ENCODE peak calls at places on chromosomes 4 and X, in nine cellular contexts. N, G, I, O, Y, Z, E, W and P are unnamed samples.

GRCh38 chrX:136210243-136210642 is 41.0 kb downstream of the MAP7D3 start:
- DNase-seq in N (no peak), G (no peak), I (no peak), O (no peak), Y (no peak), Z (no peak), E (no peak), W (no peak), P (no peak)

GRCh38 chrX:118207831-118208453 is 91.3 kb upstream of the KLHL13 start:
- DNase-seq in N (no peak), G (no peak), I (no peak), O (no peak), Y (no peak), Z (no peak), E (no peak), W (no peak), P (no peak)

GRCh38 chr4:932713-933070 is 432 bp downstream of the TMEM175 start:
- DNase-seq in N (no peak), G (no peak), I (peak), O (no peak), Y (no peak), Z (no peak), E (no peak), W (no peak), P (no peak)

GRCh38 chr4:90118547-90119211 is 8.5 kb upstream of the CCSER1 start:
- DNase-seq in N (no peak), G (no peak), I (no peak), O (no peak), Y (no peak), Z (no peak), E (no peak), W (no peak), P (no peak)

GRCh38 chrX:106862972-106863688 is 40.0 kb downstream of the RIPPLY1 start:
- DNase-seq in N (no peak), G (no peak), I (peak), O (peak), Y (no peak), Z (peak), E (no peak), W (peak), P (no peak)

GRCh38 chrX:21996872-21997271 is 35.3 kb upstream of the PHEX start:
- DNase-seq in N (peak), G (no peak), I (peak), O (peak), Y (peak), Z (peak), E (no peak), W (no peak), P (peak)

GRCh38 chr4:24713604-24714003 is 81.8 kb upstream of the SOD3 start:
- DNase-seq in N (no peak), G (no peak), I (no peak), O (no peak), Y (no peak), Z (no peak), E (no peak), W (no peak), P (no peak)

GRCh38 chr4:84847978-84848377 is 118.5 kb downstream of the WDFY3 start:
- DNase-seq in N (no peak), G (no peak), I (no peak), O (no peak), Y (no peak), Z (no peak), E (no peak), W (no peak), P (no peak)

GRCh38 chr4:168077726-168078239 is 14.6 kb upstream of the ANXA10 start:
- DNase-seq in N (no peak), G (no peak), I (no peak), O (no peak), Y (no peak), Z (no peak), E (no peak), W (no peak), P (no peak)

GRCh38 chr4:38179690-38180299 is 219.6 kb downstream of the PTTG2 start:
- DNase-seq in N (peak), G (peak), I (peak), O (peak), Y (peak), Z (peak), E (peak), W (peak), P (no peak)

GRCh38 chr4:25157071-25157470 is 3.2 kb downstream of the SEPSECS start:
- DNase-seq in N (no peak), G (no peak), I (no peak), O (no peak), Y (no peak), Z (no peak), E (no peak), W (no peak), P (no peak)

GRCh38 chrX:69163936-69164741 is 1.1 kb downstream of the PJA1 start:
- DNase-seq in N (no peak), G (peak), I (no peak), O (peak), Y (no peak), Z (peak), E (peak), W (no peak), P (no peak)

GRCh38 chrX:134631404-134632346 is 26.6 kb downstream of the PLAC1 start:
- DNase-seq in N (peak), G (no peak), I (no peak), O (no peak), Y (peak), Z (peak), E (no peak), W (no peak), P (peak)

GRCh38 chrX:154712781-154713391 is 38.0 kb downstream of the GAB3 start:
- DNase-seq in N (no peak), G (no peak), I (no peak), O (peak), Y (no peak), Z (peak), E (peak), W (peak), P (no peak)

GRCh38 chrX:120365320-120365719 is 3.4 kb downstream of the ATP1B4 start:
- DNase-seq in N (no peak), G (peak), I (peak), O (no peak), Y (no peak), Z (peak), E (peak), W (peak), P (no peak)

GRCh38 chrX:107723501-107723900 is 52.1 kb downstream of the TSC22D3 start:
- DNase-seq in N (no peak), G (no peak), I (no peak), O (no peak), Y (no peak), Z (no peak), E (no peak), W (no peak), P (no peak)

GRCh38 chr4:153763404-153763803 is 3.6 kb upstream of the RNF175 start:
- DNase-seq in N (no peak), G (no peak), I (no peak), O (no peak), Y (no peak), Z (no peak), E (no peak), W (no peak), P (no peak)

GRCh38 chrX:119467433-119467832 is 811 bp upstream of the SLC25A5 start:
- DNase-seq in N (no peak), G (no peak), I (no peak), O (no peak), Y (no peak), Z (no peak), E (no peak), W (no peak), P (no peak)

GRCh38 chr4:128285085-128286023 is 2.3 kb downstream of the PGRMC2 start:
- DNase-seq in N (no peak), G (no peak), I (peak), O (no peak), Y (peak), Z (no peak), E (no peak), W (no peak), P (no peak)

GRCh38 chr4:10023806-10024205 is 2.5 kb upstream of the SLC2A9 start:
- DNase-seq in N (no peak), G (no peak), I (no peak), O (peak), Y (no peak), Z (peak), E (no peak), W (no peak), P (no peak)

GRCh38 chrX:109886122-109886761 is 116.7 kb upstream of the TMEM164 start:
- DNase-seq in N (no peak), G (no peak), I (peak), O (peak), Y (peak), Z (peak), E (peak), W (peak), P (no peak)

GRCh38 chrX:43557792-43558191 is 98.3 kb upstream of the MAOA start:
- DNase-seq in N (peak), G (peak), I (peak), O (peak), Y (peak), Z (peak), E (peak), W (peak), P (no peak)

GRCh38 chrX:97858592-97858991 is 974.9 kb downstream of the RPA4 start:
- DNase-seq in N (no peak), G (no peak), I (no peak), O (no peak), Y (no peak), Z (peak), E (no peak), W (no peak), P (no peak)

GRCh38 chr4:130257271-130257670 is 1161.3 kb downstream of the C4orf33 start:
- DNase-seq in N (no peak), G (no peak), I (no peak), O (peak), Y (peak), Z (peak), E (no peak), W (no peak), P (peak)

GRCh38 chr4:68865178-68865638 is 49.4 kb downstream of the UGT2B10 start:
- DNase-seq in N (no peak), G (no peak), I (peak), O (no peak), Y (no peak), Z (no peak), E (no peak), W (no peak), P (no peak)

GRCh38 chrX:70029790-70030189 is 19.9 kb downstream of the AWAT2 start:
- DNase-seq in N (no peak), G (no peak), I (no peak), O (no peak), Y (no peak), Z (no peak), E (no peak), W (no peak), P (no peak)

GRCh38 chr4:122978109-122978508 is 55.7 kb upstream of the NUDT6 start:
- DNase-seq in N (no peak), G (no peak), I (no peak), O (no peak), Y (no peak), Z (no peak), E (no peak), W (no peak), P (no peak)

GRCh38 chrX:44570524-44570923 is 27.9 kb upstream of the FUNDC1 start:
- DNase-seq in N (no peak), G (no peak), I (no peak), O (peak), Y (no peak), Z (peak), E (no peak), W (no peak), P (no peak)

GRCh38 chr4:52051615-52052474 is 741 bp downstream of the SPATA18 start:
- DNase-seq in N (peak), G (peak), I (peak), O (peak), Y (peak), Z (peak), E (no peak), W (no peak), P (peak)

GRCh38 chr4:105544517-105544916 is 7.9 kb upstream of the ARHGEF38 start:
- DNase-seq in N (no peak), G (no peak), I (no peak), O (no peak), Y (no peak), Z (no peak), E (no peak), W (no peak), P (no peak)

GRCh38 chrX:87517571-87518141 is at the start of gene KLHL4:
- DNase-seq in N (peak), G (peak), I (no peak), O (peak), Y (no peak), Z (peak), E (no peak), W (peak), P (peak)

GRCh38 chr4:37450309-37450708 is 205.8 kb downstream of the NWD2 start:
- DNase-seq in N (no peak), G (no peak), I (no peak), O (no peak), Y (no peak), Z (no peak), E (no peak), W (no peak), P (no peak)

GRCh38 chr4:81470456-81471327 is 1.0 kb downstream of the RASGEF1B start:
- DNase-seq in N (no peak), G (peak), I (no peak), O (peak), Y (no peak), Z (peak), E (peak), W (peak), P (no peak)

GRCh38 chr4:113878718-113879117 is 100.7 kb downstream of the ARSJ start:
- DNase-seq in N (peak), G (no peak), I (peak), O (peak), Y (peak), Z (peak), E (no peak), W (no peak), P (peak)

GRCh38 chr4:112516076-112516385 is at the start of gene NEUROG2:
- DNase-seq in N (no peak), G (no peak), I (no peak), O (no peak), Y (no peak), Z (no peak), E (no peak), W (no peak), P (no peak)

DNA sequence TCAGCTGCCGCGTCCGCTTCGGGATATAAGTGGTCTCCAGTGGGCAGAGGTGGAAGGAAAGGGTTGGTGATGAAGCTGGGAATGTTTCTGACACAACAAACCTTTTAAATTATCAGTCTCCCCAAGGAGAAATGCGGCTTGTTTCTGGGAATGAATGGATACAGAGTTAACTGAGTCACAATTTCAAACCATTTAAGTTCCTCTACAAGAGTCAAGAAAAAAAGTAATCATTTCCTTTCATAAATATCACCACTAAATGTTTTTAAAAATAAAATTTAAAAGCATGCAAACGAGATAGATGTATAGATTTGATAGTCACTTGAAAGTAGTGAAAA is 1.4 kb downstream of the GASK1B start:
- DNase-seq in N (no peak), G (no peak), I (no peak), O (no peak), Y (no peak), Z (no peak), E (no peak), W (no peak), P (peak)
- H3K4me3 ChIP-seq in N (peak), G (peak), I (peak), O (peak), Y (peak), Z (peak), E (no peak), W (no peak), P (peak)

DNA sequence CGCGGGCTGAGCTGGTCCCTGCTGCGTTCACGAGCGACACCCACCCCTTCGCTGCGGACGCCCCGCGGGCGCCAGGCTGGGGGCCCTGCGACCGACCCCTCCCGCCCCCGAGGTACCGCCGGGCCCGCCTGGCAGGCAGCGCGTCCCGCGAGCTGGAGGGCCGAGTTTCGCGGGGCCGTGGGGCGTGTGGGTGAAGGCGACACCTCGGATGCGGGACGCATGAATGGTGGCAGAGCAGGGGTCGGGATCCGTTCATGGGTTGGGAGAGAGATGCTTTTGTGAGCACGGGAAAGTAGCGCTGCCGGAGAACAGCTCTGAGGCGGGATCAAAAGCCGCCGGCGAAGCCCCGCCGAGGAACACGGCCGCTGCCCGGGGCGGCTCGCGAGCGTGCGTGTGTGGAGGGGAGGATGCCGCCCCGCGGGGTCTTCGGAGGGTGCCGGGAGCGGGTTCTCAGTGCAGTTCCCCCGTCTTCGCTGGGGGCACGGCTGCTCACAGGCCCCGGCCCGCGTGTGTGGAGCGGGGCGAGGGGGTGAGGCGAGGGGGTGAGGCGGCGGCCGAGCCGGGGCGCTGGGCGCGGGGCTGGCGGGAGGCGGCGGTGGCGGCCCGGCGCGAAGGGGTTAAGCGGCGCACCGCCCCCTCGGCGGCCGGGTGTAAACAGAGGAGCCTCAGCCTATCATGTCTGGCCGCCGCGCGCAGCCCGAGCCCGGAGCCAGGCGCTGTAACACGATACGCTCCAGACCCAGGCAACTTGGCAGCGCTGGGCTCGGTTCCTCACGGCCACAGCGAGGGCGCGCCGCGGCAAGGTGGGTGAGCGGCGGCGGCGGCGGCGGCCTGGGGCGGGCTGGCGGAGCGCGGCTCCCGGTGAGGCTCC is 205.3 kb downstream of the TENM3 start:
- DNase-seq in N (peak), G (peak), I (peak), O (peak), Y (peak), Z (peak), E (peak), W (peak), P (peak)
- H3K4me3 ChIP-seq in N (peak), G (peak), I (peak), O (peak), Y (peak), Z (peak), E (no peak), W (no peak), P (peak)

GRCh38 chr4:78476108-78476704 is 75.4 kb upstream of the ANXA3 start:
- DNase-seq in N (no peak), G (no peak), I (no peak), O (no peak), Y (no peak), Z (no peak), E (no peak), W (no peak), P (no peak)
- H3K4me3 ChIP-seq in N (no peak), G (no peak), I (no peak), O (no peak), Y (no peak), Z (no peak), E (no peak), W (no peak), P (no peak)

GRCh38 chr4:76250962-76251361 is 559 bp upstream of the FAM47E start:
- DNase-seq in N (no peak), G (no peak), I (no peak), O (no peak), Y (no peak), Z (no peak), E (no peak), W (no peak), P (no peak)

GRCh38 chr4:76256032-76256431 is 4.5 kb downstream of the FAM47E start:
- DNase-seq in N (no peak), G (no peak), I (no peak), O (no peak), Y (no peak), Z (no peak), E (no peak), W (no peak), P (no peak)

GRCh38 chr4:76251448-76252270 is at the start of gene FAM47E:
- DNase-seq in N (no peak), G (peak), I (peak), O (peak), Y (peak), Z (peak), E (peak), W (peak), P (no peak)

GRCh38 chr4:76253511-76253910 is 2.0 kb downstream of the FAM47E start:
- DNase-seq in N (no peak), G (no peak), I (no peak), O (no peak), Y (no peak), Z (no peak), E (no peak), W (no peak), P (no peak)

GRCh38 chr4:76252271-76252653 is 741 bp downstream of the FAM47E start:
- DNase-seq in N (no peak), G (no peak), I (no peak), O (no peak), Y (no peak), Z (no peak), E (no peak), W (no peak), P (no peak)
- H3K4me3 ChIP-seq in N (no peak), G (peak), I (peak), O (no peak), Y (peak), Z (no peak), E (no peak), W (no peak), P (no peak)

GRCh38 chr4:73223258-73223651 is 35.3 kb downstream of the ANKRD17 start:
- DNase-seq in N (no peak), G (no peak), I (no peak), O (no peak), Y (no peak), Z (no peak), E (no peak), W (no peak), P (no peak)
- H3K4me3 ChIP-seq in N (peak), G (peak), I (no peak), O (no peak), Y (peak), Z (no peak), E (peak), W (no peak), P (peak)

GRCh38 chrX:129931411-129932136 is 25.6 kb downstream of the UTP14A start:
- DNase-seq in N (peak), G (peak), I (peak), O (peak), Y (peak), Z (peak), E (peak), W (peak), P (peak)
- H3K4me3 ChIP-seq in N (peak), G (peak), I (peak), O (peak), Y (peak), Z (peak), E (peak), W (peak), P (peak)

GRCh38 chrX:49000640-49001039 is 1.4 kb downstream of the GRIPAP1 start:
- DNase-seq in N (no peak), G (no peak), I (no peak), O (no peak), Y (no peak), Z (no peak), E (no peak), W (no peak), P (no peak)
- H3K4me3 ChIP-seq in N (no peak), G (no peak), I (no peak), O (no peak), Y (peak), Z (no peak), E (peak), W (no peak), P (no peak)

GRCh38 chr4:87532109-87532508 is 2.9 kb upstream of the SPARCL1 start:
- DNase-seq in N (no peak), G (no peak), I (no peak), O (no peak), Y (no peak), Z (no peak), E (no peak), W (no peak), P (no peak)

GRCh38 chr4:87525636-87526035 is 3.5 kb downstream of the SPARCL1 start:
- DNase-seq in N (no peak), G (no peak), I (no peak), O (no peak), Y (no peak), Z (peak), E (no peak), W (no peak), P (peak)

GRCh38 chr4:87527446-87528240 is 1.5 kb downstream of the SPARCL1 start:
- DNase-seq in N (no peak), G (peak), I (no peak), O (no peak), Y (no peak), Z (peak), E (no peak), W (no peak), P (no peak)

GRCh38 chr4:87530868-87531267 is 1.7 kb upstream of the SPARCL1 start:
- DNase-seq in N (no peak), G (peak), I (no peak), O (no peak), Y (peak), Z (peak), E (no peak), W (no peak), P (peak)

DNA sequence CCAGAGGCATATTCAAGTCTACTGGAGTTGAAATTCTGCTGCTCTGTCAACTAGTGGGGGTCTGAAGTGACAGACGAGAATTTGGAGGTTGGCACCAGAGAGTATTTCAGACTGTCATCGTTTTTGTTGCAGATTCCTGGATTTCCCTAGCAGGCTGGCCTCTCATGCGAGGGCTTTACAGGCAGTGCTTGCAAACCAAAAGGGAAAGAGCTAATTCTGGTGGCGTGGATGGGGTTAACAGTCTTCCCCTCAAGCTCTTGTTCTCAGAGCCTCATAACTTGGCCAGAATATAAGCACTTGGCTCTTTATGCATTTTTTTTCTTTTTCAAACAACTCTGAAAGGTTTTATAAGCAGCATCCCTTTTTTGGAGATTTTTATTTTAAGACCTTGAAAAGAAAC is at the start of gene SPARCL1:
- DNase-seq in N (no peak), G (peak), I (no peak), O (no peak), Y (no peak), Z (no peak), E (no peak), W (no peak), P (no peak)
- H3K4me3 ChIP-seq in N (no peak), G (peak), I (no peak), O (no peak), Y (no peak), Z (no peak), E (no peak), W (no peak), P (no peak)